ENCODE peak calls at places on chromosomes 16 and 17, in nine cellular contexts. B is stomach, T is A549, N is tibial nerve, C is H1, A is ovary, U is sigmoid colon, V is GM12878, I is SK-N-SH. L is an unnamed sample.

GRCh38 chr17:10370209-10370608 is 2.6 kb downstream of the MYH13 start:
- DNase-seq in C (no peak), B (no peak), U (no peak), V (no peak), N (no peak), I (no peak), A (no peak), T (no peak), L (no peak)

GRCh38 chr17:9402590-9403199 is 172.9 kb downstream of the STX8 start:
- DNase-seq in I (peak; percentile 37), T (peak; percentile 67), C (peak; percentile 23), N (no peak), A (no peak), U (no peak), V (no peak), B (no peak), L (no peak)

GRCh38 chr17:933168-934083 is 46.1 kb downstream of the NXN start:
- DNase-seq in T (peak; percentile 89), A (no peak), V (no peak), B (peak; percentile 46), C (no peak), I (no peak), N (no peak), U (no peak), L (no peak)

GRCh38 chr16:79363035-79363434 is 237.5 kb downstream of the MAF start:
- DNase-seq in N (no peak), T (no peak), C (no peak), I (no peak), B (no peak), A (no peak), U (no peak), V (no peak), L (no peak)

GRCh38 chr16:4828567-4829320 is 18.3 kb downstream of the GLYR1 start:
- DNase-seq in T (no peak), V (no peak), I (no peak), C (no peak), N (no peak), B (no peak), U (no peak), A (no peak), L (no peak)

GRCh38 chr16:57000271-57001025 is 11.1 kb downstream of the NLRC5 start:
- DNase-seq in B (peak; percentile 43), V (peak; percentile 87), N (peak; percentile 27), U (peak; percentile 14), C (no peak), I (no peak), T (peak; percentile 61), A (no peak), L (no peak)

GRCh38 chr16:29811896-29812665 is at the start of gene PRRT2:
- DNase-seq in B (no peak), I (peak; percentile 86), V (no peak), T (no peak), C (no peak), U (peak; percentile 89), A (peak; percentile 87), N (peak; percentile 49), L (no peak)

GRCh38 chr16:65212240-65212639 is 90.4 kb upstream of the CDH11 start:
- DNase-seq in C (no peak), A (no peak), N (no peak), B (no peak), I (no peak), U (no peak), V (no peak), T (no peak), L (no peak)

GRCh38 chr16:86110726-86111125 is 211.8 kb downstream of the IRF8 start:
- DNase-seq in I (no peak), B (no peak), A (no peak), N (no peak), C (no peak), T (no peak), U (peak; percentile 24), V (no peak), L (no peak)

GRCh38 chr17:32288600-32288999 is 23.0 kb downstream of the RHBDL3 start:
- DNase-seq in V (no peak), B (no peak), C (no peak), T (no peak), N (no peak), U (no peak), A (no peak), I (no peak), L (no peak)

GRCh38 chr16:546909-547770 is 13.1 kb upstream of the PRR35 start:
- DNase-seq in T (peak; percentile 71), U (peak; percentile 86), I (peak; percentile 69), A (peak; percentile 93), V (no peak), C (no peak), B (peak; percentile 78), N (peak; percentile 55), L (no peak)

GRCh38 chr17:73064084-73064938 is 28.2 kb downstream of the SLC39A11 start:
- DNase-seq in C (no peak), N (no peak), A (no peak), V (no peak), U (no peak), B (peak; percentile 34), I (peak; percentile 58), T (no peak), L (no peak)

GRCh38 chr16:23950898-23951297 is 115.1 kb downstream of the PRKCB start:
- DNase-seq in B (no peak), A (no peak), N (peak; percentile 19), C (no peak), T (no peak), U (no peak), I (no peak), V (no peak), L (no peak)

GRCh38 chr16:64356267-64356666 is 765.6 kb downstream of the CDH11 start:
- DNase-seq in U (no peak), I (no peak), A (no peak), N (no peak), C (no peak), B (no peak), V (no peak), T (peak; percentile 1), L (no peak)

GRCh38 chr16:19137201-19137601 is 23.4 kb downstream of the ITPRIPL2 start:
- DNase-seq in I (no peak), C (no peak), N (no peak), B (no peak), V (no peak), T (no peak), U (no peak), A (no peak), L (no peak)

GRCh38 chr17:82876602-82877391 is 37.0 kb upstream of the ZNF750 start:
- DNase-seq in T (no peak), N (peak; percentile 64), C (no peak), I (peak; percentile 88), A (peak; percentile 80), U (peak; percentile 96), B (peak; percentile 86), V (no peak), L (no peak)

GRCh38 chr16:83744521-83744981 is 63.2 kb upstream of the HSBP1 start:
- DNase-seq in I (no peak), B (no peak), T (no peak), V (no peak), U (peak; percentile 73), C (no peak), A (no peak), N (peak; percentile 16), L (no peak)

GRCh38 chr17:43952724-43953666 is 745 bp downstream of the PYY start:
- DNase-seq in I (no peak), V (no peak), U (no peak), A (no peak), B (no peak), T (no peak), N (no peak), C (peak; percentile 66), L (no peak)

GRCh38 chr17:60989846-60990245 is 312.2 kb downstream of the BCAS3 start:
- DNase-seq in N (no peak), V (no peak), A (no peak), U (no peak), I (no peak), C (no peak), B (no peak), T (no peak), L (no peak)

GRCh38 chr16:56300901-56301351 is 109.6 kb downstream of the GNAO1 start:
- DNase-seq in C (no peak), N (no peak), U (no peak), T (no peak), I (no peak), V (no peak), B (no peak), A (no peak), L (no peak)

GRCh38 chr17:44362479-44362963 is 1.1 kb downstream of the FAM171A2 start:
- DNase-seq in C (no peak), N (no peak), T (no peak), B (no peak), U (no peak), V (no peak), A (peak; percentile 50), I (peak; percentile 67), L (no peak)

DNA sequence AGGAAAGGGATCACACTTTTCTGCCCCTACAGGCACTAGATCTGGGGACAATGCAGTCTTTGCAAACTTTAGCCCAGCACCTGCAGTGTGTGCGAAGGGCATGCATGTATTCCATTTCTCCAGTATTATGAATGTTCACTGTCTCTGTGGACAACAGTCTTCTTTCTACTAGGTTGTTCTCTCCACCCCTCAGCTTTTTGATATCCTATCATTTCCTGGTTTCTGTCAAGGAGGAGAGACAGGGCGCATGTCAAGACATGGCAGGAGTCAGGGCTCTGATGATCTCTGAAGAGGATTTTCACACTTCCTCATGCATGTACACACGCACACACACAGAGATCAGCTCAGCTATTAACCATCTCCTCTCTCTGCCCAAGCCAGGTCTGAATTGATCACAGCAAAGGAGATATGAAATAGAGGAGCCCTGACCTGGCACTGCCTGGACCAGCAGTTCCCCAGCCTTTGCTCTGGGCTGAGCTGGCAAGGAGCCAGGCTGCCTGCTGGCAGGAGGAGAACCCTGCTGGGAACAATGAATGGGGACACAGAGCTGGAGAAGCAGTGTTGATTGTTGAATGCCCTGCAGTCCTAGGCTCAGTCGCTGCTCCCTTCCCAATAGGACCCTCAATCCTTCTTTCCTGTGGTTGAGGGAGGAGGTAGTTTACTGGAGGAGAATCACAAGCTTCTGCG is 2.6 kb downstream of the GPR179 start:
- DNase-seq in V (no peak), N (peak; percentile 21), T (no peak), U (peak; percentile 76), B (peak; percentile 85), A (peak; percentile 57), I (peak; percentile 84), C (peak; percentile 17), L (no peak)
- TF ChIP-seq EP300 in V (no peak), N (no peak), T (no peak), U (no peak), B (no peak), A (no peak), I (no peak), C (no peak), L (no peak)

GRCh38 chr17:74443516-74444296 is 11.8 kb downstream of the GPRC5C start:
- DNase-seq in T (no peak), C (no peak), V (no peak), A (peak; percentile 43), U (no peak), N (no peak), B (no peak), I (no peak), L (no peak)
- H3K4me3 ChIP-seq in T (no peak overlapping the region), C (no peak overlapping the region), V (no peak overlapping the region), A (no peak overlapping the region), U (no peak overlapping the region), N (peak overlapping the region; percentile 34), B (peak overlapping the region; percentile 22), I (no peak overlapping the region), L (peak overlapping the region; percentile 38)

GRCh38 chr17:19671433-19671832 is 22.9 kb downstream of the ALDH3A2 start:
- DNase-seq in U (no peak), I (no peak), C (no peak), T (no peak), N (no peak), A (no peak), V (no peak), B (no peak), L (no peak)
- TF ChIP-seq EP300 in U (no peak), I (no peak), C (no peak), T (no peak), N (no peak), A (no peak), V (no peak), B (no peak), L (no peak)

GRCh38 chr17:57423541-57423940 is 167.2 kb downstream of the MSI2 start:
- DNase-seq in A (no peak), B (no peak), C (no peak), N (no peak), U (no peak), I (no peak), T (no peak), V (no peak), L (no peak)
- H3K4me3 ChIP-seq in A (no peak overlapping the region), B (no peak overlapping the region), C (no peak overlapping the region), N (no peak overlapping the region), U (no peak overlapping the region), I (no peak overlapping the region), T (no peak overlapping the region), V (no peak overlapping the region), L (no peak overlapping the region)

L was measured in esophagus muscularis mucosa.